ENCODE peak calls at places on chromosome 16, in six cellular contexts. One of them, this sample, is unnamed.

GRCh38 chr16:30068750-30069574 is 3.4 kb downstream of the ALDOA start:
- DNase-seq in mucosa of descending colon: no peak
- DNase-seq in left lung: no peak
- DNase-seq in fibroblast of villous mesenchyme: peak
- DNase-seq in stomach: no peak
- DNase-seq in tibial nerve: no peak
- DNase-seq in this sample: no peak

GRCh38 chr16:78967948-78968347 is 632.6 kb downstream of the MAF start:
- DNase-seq in fibroblast of villous mesenchyme: no peak
- DNase-seq in left lung: no peak
- DNase-seq in mucosa of descending colon: no peak
- DNase-seq in tibial nerve: no peak
- DNase-seq in stomach: no peak
- DNase-seq in this sample: no peak

GRCh38 chr16:78709137-78709871 is 609.9 kb downstream of the WWOX start:
- DNase-seq in mucosa of descending colon: no peak
- DNase-seq in fibroblast of villous mesenchyme: no peak
- DNase-seq in left lung: no peak
- DNase-seq in stomach: no peak
- DNase-seq in tibial nerve: no peak
- DNase-seq in this sample: no peak

GRCh38 chr16:30186444-30186781 is 3.0 kb downstream of the CORO1A start:
- DNase-seq in stomach: no peak
- DNase-seq in fibroblast of villous mesenchyme: no peak
- DNase-seq in mucosa of descending colon: peak
- DNase-seq in left lung: peak
- DNase-seq in tibial nerve: no peak
- DNase-seq in this sample: no peak

GRCh38 chr16:89633064-89633631 is 19.7 kb downstream of the DPEP1 start:
- DNase-seq in left lung: no peak
- DNase-seq in fibroblast of villous mesenchyme: peak
- DNase-seq in stomach: peak
- DNase-seq in tibial nerve: no peak
- DNase-seq in mucosa of descending colon: peak
- DNase-seq in this sample: no peak

GRCh38 chr16:88415381-88416323 is 32.9 kb downstream of the ZNF469 start:
- DNase-seq in mucosa of descending colon: no peak
- DNase-seq in left lung: no peak
- DNase-seq in stomach: no peak
- DNase-seq in fibroblast of villous mesenchyme: no peak
- DNase-seq in tibial nerve: no peak
- DNase-seq in this sample: no peak

GRCh38 chr16:9489823-9490467 is 398.5 kb downstream of the HAPSTR1 start:
- DNase-seq in left lung: no peak
- DNase-seq in stomach: no peak
- DNase-seq in fibroblast of villous mesenchyme: no peak
- DNase-seq in mucosa of descending colon: no peak
- DNase-seq in tibial nerve: no peak
- DNase-seq in this sample: no peak

GRCh38 chr16:53952215-53953208 is 248.6 kb downstream of the FTO start:
- DNase-seq in fibroblast of villous mesenchyme: peak
- DNase-seq in mucosa of descending colon: no peak
- DNase-seq in tibial nerve: no peak
- DNase-seq in stomach: no peak
- DNase-seq in left lung: no peak
- DNase-seq in this sample: no peak

GRCh38 chr16:68700120-68700519 is 37.0 kb upstream of the CDH1 start:
- DNase-seq in mucosa of descending colon: no peak
- DNase-seq in fibroblast of villous mesenchyme: peak
- DNase-seq in tibial nerve: no peak
- DNase-seq in stomach: no peak
- DNase-seq in left lung: no peak
- DNase-seq in this sample: no peak

GRCh38 chr16:71501562-71501961 is 12.4 kb upstream of the ZNF19 start:
- DNase-seq in left lung: no peak
- DNase-seq in fibroblast of villous mesenchyme: no peak
- DNase-seq in tibial nerve: no peak
- DNase-seq in mucosa of descending colon: no peak
- DNase-seq in stomach: no peak
- DNase-seq in this sample: no peak

GRCh38 chr16:71504901-71505300 is 15.8 kb upstream of the ZNF19 start:
- DNase-seq in fibroblast of villous mesenchyme: no peak
- DNase-seq in tibial nerve: no peak
- DNase-seq in left lung: no peak
- DNase-seq in stomach: no peak
- DNase-seq in mucosa of descending colon: no peak
- DNase-seq in this sample: no peak

DNA sequence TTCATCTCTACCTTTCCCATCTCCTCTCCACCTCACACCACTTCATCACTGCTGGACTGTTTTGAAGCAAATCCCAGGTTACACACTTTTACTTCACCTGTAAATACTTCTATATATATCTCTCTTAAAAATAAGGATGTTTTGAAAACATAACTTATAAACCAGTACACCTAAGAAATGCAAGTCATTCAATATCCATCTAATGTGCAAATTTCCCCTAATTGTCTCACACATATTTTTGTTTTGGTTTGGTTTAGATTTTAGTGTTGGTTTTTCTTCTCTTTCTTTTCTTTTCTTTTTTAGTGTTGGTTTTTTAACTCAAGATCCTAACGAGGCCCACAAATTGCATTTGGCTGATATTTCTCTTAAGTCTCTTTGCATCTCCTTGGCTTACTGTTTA is 17.9 kb upstream of the ZNF19 start:
- DNase-seq in tibial nerve: no peak
- DNase-seq in mucosa of descending colon: no peak
- DNase-seq in stomach: no peak
- DNase-seq in left lung: no peak
- DNase-seq in fibroblast of villous mesenchyme: no peak
- DNase-seq in this sample: no peak
- TF ChIP-seq CTCF in tibial nerve: no peak
- TF ChIP-seq CTCF in mucosa of descending colon: no peak
- TF ChIP-seq CTCF in stomach: no peak
- TF ChIP-seq CTCF in left lung: no peak
- TF ChIP-seq CTCF in fibroblast of villous mesenchyme: no peak
- TF ChIP-seq CTCF in this sample: no peak

GRCh38 chr16:11309895-11310633 is 28.9 kb upstream of the PRM1 start:
- DNase-seq in mucosa of descending colon: no peak
- DNase-seq in left lung: no peak
- DNase-seq in stomach: no peak
- DNase-seq in tibial nerve: no peak
- DNase-seq in fibroblast of villous mesenchyme: peak
- DNase-seq in this sample: no peak

GRCh38 chr16:11307639-11308492 is 26.7 kb upstream of the PRM1 start:
- DNase-seq in stomach: no peak
- DNase-seq in tibial nerve: no peak
- DNase-seq in mucosa of descending colon: no peak
- DNase-seq in fibroblast of villous mesenchyme: no peak
- DNase-seq in left lung: no peak
- DNase-seq in this sample: no peak

GRCh38 chr16:11310634-11310977 is 29.5 kb upstream of the PRM1 start:
- DNase-seq in left lung: no peak
- DNase-seq in tibial nerve: no peak
- DNase-seq in fibroblast of villous mesenchyme: no peak
- DNase-seq in mucosa of descending colon: no peak
- DNase-seq in stomach: no peak
- DNase-seq in this sample: no peak

GRCh38 chr16:11306997-11307638 is 26.0 kb upstream of the PRM1 start:
- DNase-seq in left lung: no peak
- DNase-seq in tibial nerve: no peak
- DNase-seq in mucosa of descending colon: no peak
- DNase-seq in stomach: no peak
- DNase-seq in fibroblast of villous mesenchyme: peak
- DNase-seq in this sample: no peak

DNA sequence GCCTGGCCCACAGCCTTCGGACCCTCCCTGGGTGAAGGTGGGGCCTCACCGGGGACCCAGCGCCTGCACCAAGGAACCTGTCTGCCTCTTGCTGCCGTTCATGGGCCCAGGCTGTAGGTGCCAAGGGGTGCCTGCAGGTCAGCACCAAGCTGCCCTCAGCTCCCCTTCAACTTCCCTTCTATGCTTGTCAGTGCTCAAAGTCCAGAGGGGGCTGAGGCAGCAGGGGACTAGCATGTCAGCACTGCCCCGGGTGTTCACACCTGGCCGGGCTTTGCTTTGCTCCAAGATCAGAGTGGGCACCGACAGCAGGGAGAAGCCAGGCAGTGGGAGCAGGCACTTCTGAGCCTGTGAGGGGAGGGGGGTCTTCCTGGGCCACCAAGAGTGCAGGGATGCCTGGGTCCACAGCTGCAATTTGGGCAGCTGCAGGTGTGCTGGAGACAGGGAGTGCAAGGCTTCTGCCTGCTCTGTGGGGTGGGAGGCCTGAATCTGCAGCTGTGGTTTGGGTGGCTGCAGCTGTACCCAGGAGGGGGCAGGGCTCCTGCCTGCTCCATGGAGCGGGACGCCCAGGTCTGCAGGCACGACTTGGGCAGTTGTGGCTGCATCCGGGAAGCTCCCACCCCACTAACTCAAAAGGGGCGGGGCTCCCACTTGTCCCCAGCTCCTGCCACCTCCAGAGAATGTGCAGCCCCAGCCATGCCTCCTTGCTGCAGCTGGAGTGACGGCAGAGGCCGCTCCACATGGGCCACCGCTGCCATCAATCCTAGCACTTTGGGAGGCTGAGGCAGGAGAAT is 27.6 kb upstream of the PRM1 start:
- DNase-seq in fibroblast of villous mesenchyme: no peak
- DNase-seq in stomach: no peak
- DNase-seq in left lung: no peak
- DNase-seq in mucosa of descending colon: no peak
- DNase-seq in tibial nerve: no peak
- DNase-seq in this sample: no peak
- TF ChIP-seq CTCF in fibroblast of villous mesenchyme: no peak
- TF ChIP-seq CTCF in stomach: no peak
- TF ChIP-seq CTCF in left lung: no peak
- TF ChIP-seq CTCF in mucosa of descending colon: no peak
- TF ChIP-seq CTCF in tibial nerve: no peak
- TF ChIP-seq CTCF in this sample: no peak

DNA sequence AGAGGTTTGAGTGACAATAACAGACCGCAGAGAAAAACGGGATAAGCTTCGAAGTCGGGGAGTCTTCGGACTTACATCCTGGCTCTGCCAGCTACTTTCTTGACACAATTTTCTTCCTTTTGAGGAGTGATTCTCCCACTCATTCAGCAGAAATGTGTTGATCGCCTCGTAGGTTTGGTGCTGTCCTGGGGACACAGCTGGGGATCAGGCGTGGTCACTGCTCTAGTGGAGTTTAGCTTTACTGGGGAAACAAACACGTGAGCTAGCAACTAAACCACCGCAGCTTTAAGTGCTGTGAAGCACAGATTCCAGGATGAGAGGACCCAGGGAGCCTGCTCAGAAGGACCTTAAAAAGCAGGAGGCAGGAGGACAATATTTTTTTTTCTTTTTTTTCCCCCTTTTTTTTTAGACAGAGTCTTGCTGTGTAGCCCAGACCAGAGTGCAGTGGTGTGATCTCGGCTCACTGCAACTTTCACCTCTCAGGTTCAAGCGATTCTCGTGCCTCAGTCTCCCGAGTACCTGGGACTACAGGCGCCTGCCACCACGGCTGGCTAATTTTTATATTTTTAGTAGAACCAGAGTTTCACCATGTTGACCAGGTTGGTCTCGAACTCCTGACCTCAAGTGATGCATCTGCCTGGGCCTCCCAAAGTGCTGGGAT is 858 bp downstream of the NUBP1 start:
- DNase-seq in left lung: no peak
- DNase-seq in fibroblast of villous mesenchyme: peak
- DNase-seq in stomach: no peak
- DNase-seq in mucosa of descending colon: peak
- DNase-seq in tibial nerve: no peak
- DNase-seq in this sample: no peak
- TF ChIP-seq CTCF in left lung: no peak
- TF ChIP-seq CTCF in fibroblast of villous mesenchyme: no peak
- TF ChIP-seq CTCF in stomach: no peak
- TF ChIP-seq CTCF in mucosa of descending colon: no peak
- TF ChIP-seq CTCF in tibial nerve: no peak
- TF ChIP-seq CTCF in this sample: no peak

GRCh38 chr16:57374067-57374534 is 1.8 kb downstream of the CX3CL1 start:
- DNase-seq in left lung: no peak
- DNase-seq in stomach: no peak
- DNase-seq in mucosa of descending colon: no peak
- DNase-seq in tibial nerve: no peak
- DNase-seq in fibroblast of villous mesenchyme: peak
- DNase-seq in this sample: no peak

GRCh38 chr16:57371494-57372371 is 557 bp upstream of the CX3CL1 start:
- DNase-seq in mucosa of descending colon: peak
- DNase-seq in fibroblast of villous mesenchyme: no peak
- DNase-seq in left lung: peak
- DNase-seq in tibial nerve: no peak
- DNase-seq in stomach: no peak
- DNase-seq in this sample: no peak

GRCh38 chr16:57376313-57376818 is 4.1 kb downstream of the CX3CL1 start:
- DNase-seq in stomach: no peak
- DNase-seq in tibial nerve: no peak
- DNase-seq in left lung: no peak
- DNase-seq in mucosa of descending colon: no peak
- DNase-seq in fibroblast of villous mesenchyme: no peak
- DNase-seq in this sample: no peak

GRCh38 chr16:57373117-57373947 is 1.0 kb downstream of the CX3CL1 start:
- DNase-seq in mucosa of descending colon: no peak
- DNase-seq in fibroblast of villous mesenchyme: no peak
- DNase-seq in stomach: no peak
- DNase-seq in left lung: no peak
- DNase-seq in tibial nerve: no peak
- DNase-seq in this sample: no peak

DNA sequence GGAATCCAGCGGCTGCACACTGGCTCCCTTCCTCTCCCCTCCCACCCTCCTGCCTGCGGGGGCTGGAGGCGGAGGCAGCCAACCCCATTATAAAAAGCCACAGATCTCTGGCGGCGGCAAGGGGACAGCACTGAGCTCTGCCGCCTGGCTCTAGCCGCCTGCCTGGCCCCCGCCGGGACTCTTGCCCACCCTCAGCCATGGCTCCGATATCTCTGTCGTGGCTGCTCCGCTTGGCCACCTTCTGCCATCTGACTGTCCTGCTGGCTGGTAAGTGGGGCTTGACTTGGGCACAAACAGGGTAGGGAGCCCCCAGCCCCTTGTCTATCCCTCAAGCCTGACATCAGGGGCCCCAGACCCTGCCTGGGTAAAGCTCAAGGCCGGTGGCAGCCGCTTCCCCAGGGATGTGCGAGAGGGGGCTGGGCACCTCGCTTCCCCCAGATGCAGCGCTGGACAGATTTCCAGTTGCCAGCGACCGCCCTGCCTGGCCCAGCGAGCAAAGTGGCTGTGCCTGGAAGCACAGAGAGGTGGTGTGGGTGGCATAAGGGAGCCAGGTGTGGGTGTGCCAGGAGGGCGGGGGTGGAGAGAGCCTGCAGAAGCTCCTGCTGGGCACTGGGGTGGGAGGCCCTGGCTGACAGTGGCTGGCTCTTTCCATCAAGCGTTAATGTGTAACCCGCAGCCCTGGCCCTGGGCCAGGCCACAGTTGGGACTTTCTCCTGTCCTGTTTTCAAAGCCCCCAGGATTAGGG is at the start of gene CX3CL1:
- DNase-seq in stomach: peak
- DNase-seq in mucosa of descending colon: peak
- DNase-seq in tibial nerve: no peak
- DNase-seq in left lung: peak
- DNase-seq in fibroblast of villous mesenchyme: peak
- DNase-seq in this sample: no peak
- TF ChIP-seq CTCF in stomach: no peak
- TF ChIP-seq CTCF in mucosa of descending colon: no peak
- TF ChIP-seq CTCF in tibial nerve: no peak
- TF ChIP-seq CTCF in left lung: no peak
- TF ChIP-seq CTCF in fibroblast of villous mesenchyme: peak
- TF ChIP-seq CTCF in this sample: no peak